ENCODE peak calls at places on chromosomes 4 and X, in seven cellular contexts. F is mucosa of descending colon, Z is GM23338, K is IMR-90, O is fibroblast of lung, C is Peyer's patch, I is HFF-Myc. L is an unnamed sample.

GRCh38 chrX:53080628-53081580 is 1.3 kb upstream of the TSPYL2 start:
- DNase-seq in F (no peak), Z (peak; percentile 11), K (peak; percentile 43), O (peak; percentile 29), C (no peak), I (no peak), L (no peak)

GRCh38 chr4:89024051-89024675 is 32.8 kb downstream of the FAM13A start:
- DNase-seq in F (no peak), Z (peak; percentile 89), K (peak; percentile 81), O (peak; percentile 89), C (no peak), I (peak; percentile 65), L (peak; percentile 51)

GRCh38 chr4:154164931-154165839 is 326.4 kb downstream of the DCHS2 start:
- DNase-seq in F (no peak), Z (no peak), K (peak; percentile 77), O (peak; percentile 93), C (no peak), I (peak; percentile 72), L (peak; percentile 99)

GRCh38 chrX:317424-318067 is 1.1 kb downstream of the GTPBP6 start:
- DNase-seq in F (no peak), Z (no peak), K (no peak), O (no peak), C (no peak), I (no peak), L (no peak)

GRCh38 chr4:112853662-112854256 is 195.7 kb upstream of the ANK2 start:
- DNase-seq in F (no peak), Z (peak; percentile 31), K (no peak), O (peak; percentile 18), C (no peak), I (no peak), L (no peak)

GRCh38 chr4:836781-837301 is 10.9 kb upstream of the CPLX1 start:
- DNase-seq in F (no peak), Z (no peak), K (no peak), O (no peak), C (peak; percentile 37), I (no peak), L (no peak)

GRCh38 chr4:108170729-108171540 is 2.2 kb upstream of the LEF1 start:
- DNase-seq in F (no peak), Z (peak; percentile 76), K (no peak), O (no peak), C (no peak), I (no peak), L (no peak)

GRCh38 chr4:125590158-125590557 is 275.4 kb downstream of the FAT4 start:
- DNase-seq in F (no peak), Z (no peak), K (no peak), O (no peak), C (no peak), I (no peak), L (no peak)

GRCh38 chr4:18636001-18636680 is 614.6 kb upstream of the LCORL start:
- DNase-seq in F (no peak), Z (no peak), K (no peak), O (no peak), C (no peak), I (no peak), L (no peak)

GRCh38 chr4:14783011-14783877 is 219.0 kb upstream of the CPEB2 start:
- DNase-seq in F (no peak), Z (no peak), K (peak; percentile 40), O (peak; percentile 20), C (no peak), I (no peak), L (no peak)

GRCh38 chr4:44086753-44087152 is 361.9 kb downstream of the KCTD8 start:
- DNase-seq in F (no peak), Z (no peak), K (no peak), O (no peak), C (no peak), I (no peak), L (no peak)

GRCh38 chr4:148060264-148061138 is 328.6 kb downstream of the ARHGAP10 start:
- DNase-seq in F (no peak), Z (no peak), K (no peak), O (no peak), C (no peak), I (no peak), L (no peak)

GRCh38 chrX:1165535-1166196 is 46.8 kb downstream of the CRLF2 start:
- DNase-seq in F (no peak), Z (no peak), K (no peak), O (no peak), C (no peak), I (no peak), L (no peak)

GRCh38 chr4:103032575-103032974 is 13.1 kb upstream of the SLC9B1 start:
- DNase-seq in F (no peak), Z (peak; percentile 93), K (peak; percentile 32), O (peak; percentile 22), C (no peak), I (no peak), L (no peak)

GRCh38 chrX:150049647-150050046 is 111.4 kb upstream of the EOLA2 start:
- DNase-seq in F (no peak), Z (peak; percentile 8), K (peak; percentile 54), O (peak; percentile 53), C (no peak), I (no peak), L (no peak)

GRCh38 chr4:75980576-75980975 is 10.2 kb downstream of the SDAD1 start:
- DNase-seq in F (no peak), Z (no peak), K (no peak), O (no peak), C (no peak), I (no peak), L (no peak)

GRCh38 chr4:141375855-141376254 is 155.2 kb downstream of the ZNF330 start:
- DNase-seq in F (no peak), Z (peak; percentile 0), K (peak; percentile 93), O (peak; percentile 88), C (no peak), I (peak; percentile 71), L (peak; percentile 89)

GRCh38 chr4:102627831-102628523 is 126.8 kb downstream of the NFKB1 start:
- DNase-seq in F (no peak), Z (no peak), K (peak; percentile 79), O (peak; percentile 15), C (no peak), I (peak; percentile 22), L (peak; percentile 42)

GRCh38 chr4:19675172-19675811 is 576.4 kb upstream of the SLIT2 start:
- DNase-seq in F (no peak), Z (no peak), K (peak; percentile 49), O (peak; percentile 42), C (no peak), I (no peak), L (no peak)

GRCh38 chrX:152641256-152641875 is 3.7 kb downstream of the GABRQ start:
- DNase-seq in F (no peak), Z (peak; percentile 84), K (no peak), O (no peak), C (no peak), I (no peak), L (no peak)

GRCh38 chrX:154481195-154481594 is 2.1 kb upstream of the LAGE3 start:
- DNase-seq in F (no peak), Z (no peak), K (no peak), O (no peak), C (no peak), I (no peak), L (no peak)

GRCh38 chrX:154478728-154479622 is at the start of gene LAGE3:
- DNase-seq in F (peak; percentile 95), Z (peak; percentile 88), K (peak; percentile 84), O (peak; percentile 89), C (peak; percentile 96), I (peak; percentile 12), L (peak; percentile 40)

GRCh38 chrX:154476821-154477220 is 2.3 kb downstream of the LAGE3 start:
- DNase-seq in F (no peak), Z (no peak), K (no peak), O (no peak), C (no peak), I (no peak), L (no peak)

GRCh38 chrX:154481911-154482601 is 3.0 kb upstream of the LAGE3 start:
- DNase-seq in F (no peak), Z (no peak), K (no peak), O (no peak), C (no peak), I (no peak), L (no peak)

GRCh38 chrX:154477891-154478477 is 1.1 kb downstream of the LAGE3 start:
- DNase-seq in F (no peak), Z (no peak), K (no peak), O (no peak), C (no peak), I (no peak), L (no peak)
- H3K4me3 ChIP-seq in F (no peak overlapping the region), Z (peak overlapping the region; percentile 52), K (peak overlapping the region; percentile 52), O (peak overlapping the region; percentile 59), C (peak overlapping the region; percentile 70), I (peak overlapping the region; percentile 45), L (peak overlapping the region; percentile 38)

GRCh38 chrX:103175944-103176753 is 38.8 kb upstream of the BEX4 start:
- DNase-seq in F (no peak), Z (peak; percentile 52), K (peak; percentile 38), O (peak; percentile 51), C (peak; percentile 56), I (no peak), L (no peak)
- TF ChIP-seq CTCF in F (no peak), Z (peak; percentile 78), K (peak; percentile 73), O (peak; percentile 78), C (peak; percentile 56), I (peak; percentile 72), L (peak; percentile 85)

GRCh38 chrX:41442824-41443560 is 4.2 kb upstream of the NYX start:
- DNase-seq in F (no peak), Z (peak; percentile 41), K (no peak), O (no peak), C (no peak), I (no peak), L (no peak)
- H3K4me3 ChIP-seq in F (no peak overlapping the region), Z (peak overlapping the region; percentile 55), K (peak overlapping the region; percentile 16), O (peak overlapping the region; percentile 12), C (peak overlapping the region; percentile 45), I (peak overlapping the region; percentile 30), L (peak overlapping the region; percentile 19)

GRCh38 chr4:185752881-185753280 is 59.1 kb downstream of the SORBS2 start:
- DNase-seq in F (no peak), Z (no peak), K (no peak), O (no peak), C (no peak), I (no peak), L (no peak)

GRCh38 chr4:185744127-185744865 is 67.7 kb downstream of the SORBS2 start:
- DNase-seq in F (no peak), Z (no peak), K (no peak), O (no peak), C (no peak), I (no peak), L (no peak)

GRCh38 chr4:185743722-185744121 is 68.3 kb downstream of the SORBS2 start:
- DNase-seq in F (no peak), Z (no peak), K (no peak), O (no peak), C (no peak), I (no peak), L (no peak)

GRCh38 chr4:185744946-185745345 is 67.0 kb downstream of the SORBS2 start:
- DNase-seq in F (no peak), Z (no peak), K (no peak), O (no peak), C (no peak), I (no peak), L (no peak)

DNA sequence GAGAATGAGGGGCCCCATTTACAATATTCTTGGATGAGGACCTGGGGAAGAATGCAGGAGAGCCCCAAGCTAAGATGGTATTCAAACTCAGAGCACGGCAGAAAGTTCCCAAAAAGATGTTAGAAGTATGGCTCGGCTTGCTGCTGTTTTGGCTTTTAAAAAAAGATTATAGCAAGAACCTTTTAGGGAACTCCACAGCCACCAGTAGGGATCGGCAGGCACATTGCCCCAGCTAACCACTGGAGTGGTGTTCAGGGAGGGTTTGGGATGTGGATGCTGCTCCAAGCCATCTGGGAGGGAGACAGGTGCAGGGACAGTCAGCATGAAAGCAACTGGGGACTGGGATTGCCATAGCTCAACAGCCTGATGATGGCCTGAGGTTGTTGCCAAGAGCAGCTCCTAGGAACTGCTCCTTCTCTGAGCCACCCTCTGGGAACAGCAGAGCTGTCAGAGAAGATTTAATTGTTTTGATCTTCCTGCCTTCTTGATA is 63.0 kb downstream of the SORBS2 start:
- DNase-seq in F (no peak), Z (no peak), K (no peak), O (no peak), C (no peak), I (no peak), L (no peak)
- TF ChIP-seq CTCF in F (no peak), Z (no peak), K (no peak), O (no peak), C (no peak), I (no peak), L (no peak)

L was measured in AG09309.